ENCODE peak calls at places on chromosome 22, in six cellular contexts. One of them, this sample, is unnamed.

GRCh38 chr22:50530857-50531545 is 1.2 kb upstream of the TYMP start:
- DNase-seq in mucosa of descending colon: peak
- DNase-seq in AG10803: peak
- DNase-seq in AG04450: no peak
- DNase-seq in activated naive CD4-positive, alpha-beta T cell treated with anti-CD3 and anti-CD28 coated beads, Interleukin-2, amount 10 ng/mL, durations not matched to agents 7 days and 5 days: peak
- DNase-seq in NCI-H2171 treated with DMSO at 0.1 percent for 48 hours: peak
- DNase-seq in this sample: no peak

GRCh38 chr22:28464179-28464578 is 215.5 kb downstream of the TTC28 start:
- DNase-seq in mucosa of descending colon: no peak
- DNase-seq in activated naive CD4-positive, alpha-beta T cell treated with anti-CD3 and anti-CD28 coated beads, Interleukin-2, amount 10 ng/mL, durations not matched to agents 7 days and 5 days: no peak
- DNase-seq in AG04450: no peak
- DNase-seq in AG10803: peak
- DNase-seq in NCI-H2171 treated with DMSO at 0.1 percent for 48 hours: no peak
- DNase-seq in this sample: no peak

GRCh38 chr22:30062256-30062655 is 18.0 kb upstream of the HORMAD2 start:
- DNase-seq in NCI-H2171 treated with DMSO at 0.1 percent for 48 hours: no peak
- DNase-seq in mucosa of descending colon: peak
- DNase-seq in activated naive CD4-positive, alpha-beta T cell treated with anti-CD3 and anti-CD28 coated beads, Interleukin-2, amount 10 ng/mL, durations not matched to agents 7 days and 5 days: no peak
- DNase-seq in AG10803: no peak
- DNase-seq in AG04450: no peak
- DNase-seq in this sample: no peak

GRCh38 chr22:24157783-24158170 is 23.5 kb upstream of the SUSD2 start:
- DNase-seq in activated naive CD4-positive, alpha-beta T cell treated with anti-CD3 and anti-CD28 coated beads, Interleukin-2, amount 10 ng/mL, durations not matched to agents 7 days and 5 days: no peak
- DNase-seq in AG10803: no peak
- DNase-seq in mucosa of descending colon: no peak
- DNase-seq in AG04450: no peak
- DNase-seq in NCI-H2171 treated with DMSO at 0.1 percent for 48 hours: no peak
- DNase-seq in this sample: no peak

GRCh38 chr22:40877488-40877887 is 15.6 kb upstream of the DNAJB7 start:
- DNase-seq in activated naive CD4-positive, alpha-beta T cell treated with anti-CD3 and anti-CD28 coated beads, Interleukin-2, amount 10 ng/mL, durations not matched to agents 7 days and 5 days: no peak
- DNase-seq in AG04450: no peak
- DNase-seq in mucosa of descending colon: no peak
- DNase-seq in NCI-H2171 treated with DMSO at 0.1 percent for 48 hours: no peak
- DNase-seq in AG10803: no peak
- DNase-seq in this sample: no peak

GRCh38 chr22:39700565-39700964 is 130.0 kb downstream of the CACNA1I start:
- DNase-seq in activated naive CD4-positive, alpha-beta T cell treated with anti-CD3 and anti-CD28 coated beads, Interleukin-2, amount 10 ng/mL, durations not matched to agents 7 days and 5 days: no peak
- DNase-seq in AG04450: no peak
- DNase-seq in mucosa of descending colon: no peak
- DNase-seq in AG10803: no peak
- DNase-seq in NCI-H2171 treated with DMSO at 0.1 percent for 48 hours: no peak
- DNase-seq in this sample: no peak

GRCh38 chr22:41425704-41426365 is 20.8 kb downstream of the TOB2 start:
- DNase-seq in activated naive CD4-positive, alpha-beta T cell treated with anti-CD3 and anti-CD28 coated beads, Interleukin-2, amount 10 ng/mL, durations not matched to agents 7 days and 5 days: peak
- DNase-seq in mucosa of descending colon: no peak
- DNase-seq in AG10803: no peak
- DNase-seq in NCI-H2171 treated with DMSO at 0.1 percent for 48 hours: peak
- DNase-seq in AG04450: no peak
- DNase-seq in this sample: no peak

GRCh38 chr22:45672564-45673481 is 1.2 kb downstream of the ATXN10 start:
- DNase-seq in AG04450: no peak
- DNase-seq in NCI-H2171 treated with DMSO at 0.1 percent for 48 hours: no peak
- DNase-seq in AG10803: no peak
- DNase-seq in mucosa of descending colon: no peak
- DNase-seq in activated naive CD4-positive, alpha-beta T cell treated with anti-CD3 and anti-CD28 coated beads, Interleukin-2, amount 10 ng/mL, durations not matched to agents 7 days and 5 days: no peak
- DNase-seq in this sample: no peak

GRCh38 chr22:47837703-47838102 is 1075.3 kb downstream of the TBC1D22A start:
- DNase-seq in AG10803: peak
- DNase-seq in NCI-H2171 treated with DMSO at 0.1 percent for 48 hours: peak
- DNase-seq in AG04450: no peak
- DNase-seq in activated naive CD4-positive, alpha-beta T cell treated with anti-CD3 and anti-CD28 coated beads, Interleukin-2, amount 10 ng/mL, durations not matched to agents 7 days and 5 days: no peak
- DNase-seq in mucosa of descending colon: peak
- DNase-seq in this sample: no peak

GRCh38 chr22:28025866-28026575 is 107.0 kb upstream of the PITPNB start:
- DNase-seq in NCI-H2171 treated with DMSO at 0.1 percent for 48 hours: no peak
- DNase-seq in AG10803: no peak
- DNase-seq in AG04450: no peak
- DNase-seq in activated naive CD4-positive, alpha-beta T cell treated with anti-CD3 and anti-CD28 coated beads, Interleukin-2, amount 10 ng/mL, durations not matched to agents 7 days and 5 days: no peak
- DNase-seq in mucosa of descending colon: no peak
- DNase-seq in this sample: no peak

GRCh38 chr22:28819253-28820096 is 19.1 kb upstream of the XBP1 start:
- DNase-seq in AG04450: no peak
- DNase-seq in AG10803: no peak
- DNase-seq in mucosa of descending colon: peak
- DNase-seq in activated naive CD4-positive, alpha-beta T cell treated with anti-CD3 and anti-CD28 coated beads, Interleukin-2, amount 10 ng/mL, durations not matched to agents 7 days and 5 days: no peak
- DNase-seq in NCI-H2171 treated with DMSO at 0.1 percent for 48 hours: no peak
- DNase-seq in this sample: no peak

GRCh38 chr22:24977370-24978230 is 25.1 kb downstream of the KIAA1671 start:
- DNase-seq in NCI-H2171 treated with DMSO at 0.1 percent for 48 hours: no peak
- DNase-seq in AG04450: no peak
- DNase-seq in AG10803: no peak
- DNase-seq in mucosa of descending colon: peak
- DNase-seq in activated naive CD4-positive, alpha-beta T cell treated with anti-CD3 and anti-CD28 coated beads, Interleukin-2, amount 10 ng/mL, durations not matched to agents 7 days and 5 days: no peak
- DNase-seq in this sample: no peak